ENCODE peak calls at places on chromosomes 4 and X, in eight cellular contexts. F is CD8-positive, alpha-beta memory T cell; I is GM12865; M is foreskin fibroblast; P is dorsolateral prefrontal cortex; Y is fibroblast of the aortic adventitia; A is brain microvascular endothelial cell; E is thyroid gland. D is an unnamed sample.

GRCh38 chrX:150942958-150943594 is 40.1 kb upstream of the HMGB3 start:
- DNase-seq in F (no peak), I (no peak), M (no peak), P (no peak), Y (no peak), A (no peak), E (peak), D (no peak)

GRCh38 chrX:81259714-81260395 is 58.0 kb downstream of the SH3BGRL start:
- DNase-seq in F (no peak), I (no peak), M (no peak), P (no peak), Y (peak), A (no peak), E (no peak), D (no peak)

GRCh38 chrX:119636419-119636818 is 30.2 kb upstream of the NKRF start:
- DNase-seq in F (no peak), I (peak), M (no peak), P (no peak), Y (no peak), A (no peak), E (no peak), D (no peak)

GRCh38 chrX:110321670-110322069 is 3.8 kb upstream of the AMMECR1 start:
- DNase-seq in F (no peak), I (peak), M (no peak), P (no peak), Y (no peak), A (no peak), E (no peak), D (peak)

GRCh38 chrX:110852180-110852579 is 56.6 kb upstream of the CHRDL1 start:
- DNase-seq in F (no peak), I (peak), M (peak), P (no peak), Y (peak), A (no peak), E (no peak), D (no peak)

GRCh38 chr4:84493092-84493850 is 5.8 kb downstream of the NKX6-1 start:
- DNase-seq in F (no peak), I (peak), M (no peak), P (no peak), Y (peak), A (no peak), E (peak), D (no peak)

GRCh38 chr4:7876096-7876993 is 63.3 kb downstream of the AFAP1 start:
- DNase-seq in F (peak), I (peak), M (no peak), P (no peak), Y (peak), A (peak), E (no peak), D (no peak)

GRCh38 chr4:128725405-128725804 is 84.1 kb upstream of the JADE1 start:
- DNase-seq in F (no peak), I (no peak), M (no peak), P (no peak), Y (no peak), A (no peak), E (no peak), D (no peak)

GRCh38 chr4:86927843-86928395 is 6.9 kb upstream of the AFF1 start:
- DNase-seq in F (no peak), I (no peak), M (peak), P (no peak), Y (peak), A (peak), E (no peak), D (no peak)

GRCh38 chrX:45187731-45188130 is 12.9 kb downstream of the DIPK2B start:
- DNase-seq in F (no peak), I (no peak), M (no peak), P (no peak), Y (no peak), A (no peak), E (no peak), D (no peak)

GRCh38 chr4:55973650-55974049 is 24.9 kb downstream of the CEP135 start:
- DNase-seq in F (no peak), I (no peak), M (no peak), P (no peak), Y (no peak), A (no peak), E (no peak), D (no peak)

GRCh38 chrX:151239748-151240147 is 63.4 kb downstream of the GPR50 start:
- DNase-seq in F (no peak), I (no peak), M (no peak), P (no peak), Y (no peak), A (no peak), E (no peak), D (no peak)

GRCh38 chr4:141669501-141669900 is 33.1 kb downstream of the IL15 start:
- DNase-seq in F (no peak), I (no peak), M (no peak), P (no peak), Y (peak), A (no peak), E (no peak), D (no peak)

GRCh38 chr4:13484749-13485345 is 707 bp upstream of the RAB28 start:
- DNase-seq in F (no peak), I (peak), M (peak), P (no peak), Y (peak), A (peak), E (no peak), D (peak)

GRCh38 chrX:2188316-2188715 is 312.5 kb downstream of the DHRSX start:
- DNase-seq in F (no peak), I (no peak), M (no peak), P (no peak), Y (no peak), A (peak), E (no peak), D (no peak)

GRCh38 chr4:48033825-48034413 is 17.3 kb downstream of the NIPAL1 start:
- DNase-seq in F (peak), I (peak), M (no peak), P (no peak), Y (peak), A (peak), E (peak), D (peak)

GRCh38 chr4:48032721-48033120 is 16.1 kb downstream of the NIPAL1 start:
- DNase-seq in F (no peak), I (no peak), M (no peak), P (no peak), Y (peak), A (no peak), E (no peak), D (no peak)

GRCh38 chr4:48038666-48039065 is 22.1 kb downstream of the NIPAL1 start:
- DNase-seq in F (no peak), I (no peak), M (no peak), P (no peak), Y (no peak), A (no peak), E (no peak), D (no peak)

GRCh38 chr4:48035952-48036351 is 19.4 kb downstream of the NIPAL1 start:
- DNase-seq in F (no peak), I (no peak), M (no peak), P (no peak), Y (no peak), A (no peak), E (no peak), D (no peak)

GRCh38 chr4:48037117-48037462 is 20.5 kb downstream of the NIPAL1 start:
- DNase-seq in F (no peak), I (no peak), M (no peak), P (no peak), Y (no peak), A (no peak), E (no peak), D (no peak)
- H3K4me3 ChIP-seq in F (no peak), I (no peak), M (no peak), P (no peak), Y (no peak), A (no peak), E (no peak), D (no peak)

GRCh38 chrX:39196192-39197102 is 395.2 kb downstream of the MID1IP1 start:
- DNase-seq in F (no peak), I (peak), M (no peak), P (no peak), Y (peak), A (peak), E (no peak), D (peak)
- H3K4me3 ChIP-seq in F (peak), I (peak), M (no peak), P (no peak), Y (no peak), A (no peak), E (no peak), D (no peak)

DNA sequence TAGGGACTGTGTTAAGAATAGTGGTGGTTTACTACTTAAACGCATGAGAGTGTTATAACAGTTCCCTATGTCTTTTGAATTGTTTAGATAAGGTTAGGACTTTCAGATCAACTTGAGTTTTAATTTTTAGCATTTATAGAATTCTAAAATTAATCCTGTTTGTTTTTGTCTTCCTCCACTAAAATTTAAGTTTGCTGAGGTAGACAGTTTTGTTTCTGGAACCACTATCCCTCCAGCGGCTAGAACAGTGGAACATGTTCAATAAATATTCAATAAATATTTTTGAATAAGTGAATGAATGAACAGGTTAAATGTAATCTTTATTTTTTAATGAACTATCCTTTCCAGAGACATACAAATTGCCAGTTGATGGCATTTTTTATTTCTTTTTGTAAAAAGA is 58.4 kb downstream of the GAB1 start:
- DNase-seq in F (no peak), I (no peak), M (no peak), P (no peak), Y (no peak), A (no peak), E (no peak), D (no peak)
- H3K4me3 ChIP-seq in F (no peak), I (no peak), M (no peak), P (no peak), Y (no peak), A (no peak), E (no peak), D (no peak)

GRCh38 chrX:123171781-123172180 is 12.3 kb upstream of the GRIA3 start:
- DNase-seq in F (no peak), I (no peak), M (peak), P (no peak), Y (peak), A (peak), E (no peak), D (no peak)
- H3K4me3 ChIP-seq in F (no peak), I (no peak), M (no peak), P (no peak), Y (no peak), A (no peak), E (no peak), D (no peak)

GRCh38 chr4:89684536-89684935 is 152.4 kb downstream of the SNCA start:
- DNase-seq in F (no peak), I (no peak), M (no peak), P (no peak), Y (no peak), A (no peak), E (no peak), D (no peak)

GRCh38 chr4:89681219-89681618 is 155.7 kb downstream of the SNCA start:
- DNase-seq in F (no peak), I (no peak), M (no peak), P (no peak), Y (no peak), A (peak), E (no peak), D (no peak)

GRCh38 chr4:89685277-89685676 is 151.7 kb downstream of the SNCA start:
- DNase-seq in F (no peak), I (no peak), M (no peak), P (no peak), Y (no peak), A (no peak), E (no peak), D (no peak)

GRCh38 chr4:89682808-89683207 is 154.2 kb downstream of the SNCA start:
- DNase-seq in F (no peak), I (no peak), M (no peak), P (no peak), Y (no peak), A (no peak), E (no peak), D (no peak)

DNA sequence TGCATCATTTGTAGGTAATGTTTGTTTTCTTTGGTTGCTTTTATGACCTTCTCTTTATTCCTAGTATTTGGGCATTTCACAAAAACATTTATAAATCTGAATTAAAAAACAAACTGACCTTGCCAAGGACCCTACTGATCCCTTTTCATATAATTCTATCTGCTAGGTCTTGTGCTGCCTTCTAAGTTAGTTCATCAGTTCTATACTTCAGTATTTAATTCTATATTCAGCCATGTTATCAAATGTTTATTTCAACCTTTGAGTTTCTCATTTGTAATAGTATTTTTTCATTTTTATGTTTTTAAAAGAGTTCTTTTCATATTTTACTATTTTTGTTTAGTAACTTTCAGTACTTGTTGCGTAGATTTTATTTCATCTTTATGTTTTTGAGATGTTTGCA is 155.3 kb downstream of the SNCA start:
- DNase-seq in F (no peak), I (no peak), M (no peak), P (no peak), Y (no peak), A (no peak), E (no peak), D (no peak)
- H3K4me3 ChIP-seq in F (no peak), I (no peak), M (no peak), P (no peak), Y (no peak), A (no peak), E (no peak), D (no peak)

GRCh38 chr4:153115322-153116100 is 88.7 kb upstream of the TRIM2 start:
- DNase-seq in F (peak), I (peak), M (peak), P (no peak), Y (peak), A (peak), E (no peak), D (peak)
- H3K4me3 ChIP-seq in F (peak), I (peak), M (peak), P (no peak), Y (peak), A (peak), E (no peak), D (peak)

D was measured in Jurkat, Clone E6-1.